ENCODE peak calls at places on chromosomes 13 and 19, in six cellular contexts. M, I, Z, F, L and Y are unnamed samples.

GRCh38 chr13:94859812-94860210 is 147.5 kb upstream of the SOX21 start:
- DNase-seq in L (no peak), Z (no peak), F (no peak), I (no peak), M (no peak), Y (no peak)

GRCh38 chr19:51514866-51515481 is 13.4 kb upstream of the SIGLEC12 start:
- DNase-seq in I (peak; percentile 86), F (no peak), L (peak; percentile 52), M (no peak), Z (peak; percentile 23), Y (peak; percentile 48)

GRCh38 chr13:39859898-39860297 is 204.4 kb downstream of the COG6 start:
- DNase-seq in M (no peak), L (no peak), F (no peak), Z (no peak), I (no peak), Y (no peak)

GRCh38 chr13:96824110-96824509 is 170.2 kb downstream of the OXGR1 start:
- DNase-seq in M (no peak), Z (no peak), L (no peak), F (no peak), I (no peak), Y (no peak)

GRCh38 chr13:113297370-113297871 is 382 bp downstream of the LAMP1 start:
- DNase-seq in I (peak; percentile 40), F (no peak), Z (no peak), L (peak; percentile 51), M (peak; percentile 45), Y (no peak)

GRCh38 chr13:73677041-73677589 is 457.1 kb downstream of the KLF12 start:
- DNase-seq in L (no peak), Z (no peak), F (no peak), I (peak; percentile 13), M (no peak), Y (peak; percentile 71)

GRCh38 chr19:44735011-44735410 is 13.5 kb upstream of the BCL3 start:
- DNase-seq in M (no peak), I (no peak), L (peak; percentile 35), F (no peak), Z (no peak), Y (no peak)

GRCh38 chr13:51534075-51534817 is 50.0 kb upstream of the WDFY2 start:
- DNase-seq in M (no peak), F (no peak), L (no peak), I (no peak), Z (no peak), Y (no peak)

GRCh38 chr19:10695401-10696398 is 5.5 kb upstream of the QTRT1 start:
- DNase-seq in L (peak; percentile 95), F (peak; percentile 94), M (peak; percentile 98), I (peak; percentile 99), Z (peak; percentile 97), Y (peak; percentile 91)

GRCh38 chr19:55080915-55081772 is 5.5 kb downstream of the EPS8L1 start:
- DNase-seq in M (peak; percentile 99), F (peak; percentile 92), Z (no peak), I (peak; percentile 67), L (peak; percentile 81), Y (peak; percentile 44)

GRCh38 chr13:50127017-50127725 is 111.9 kb downstream of the KCNRG start:
- DNase-seq in F (no peak), M (peak; percentile 58), Z (peak; percentile 45), I (peak; percentile 7), L (peak; percentile 88), Y (peak; percentile 50)

GRCh38 chr13:20718958-20719566 is 15.6 kb downstream of the IL17D start:
- DNase-seq in I (no peak), L (no peak), Z (no peak), F (no peak), M (no peak), Y (no peak)

GRCh38 chr13:49374585-49375290 is 69.1 kb downstream of the CAB39L start:
- DNase-seq in L (peak; percentile 43), F (no peak), M (no peak), I (peak; percentile 55), Z (no peak), Y (peak; percentile 87)

GRCh38 chr13:100100115-100100879 is 11.4 kb downstream of the PCCA start:
- DNase-seq in M (no peak), I (peak; percentile 6), F (no peak), Z (no peak), L (peak; percentile 81), Y (peak; percentile 87)

GRCh38 chr19:6723738-6724137 is 3.3 kb upstream of the C3 start:
- DNase-seq in M (no peak), L (no peak), F (no peak), Z (no peak), I (no peak), Y (no peak)

GRCh38 chr19:6464070-6464873 is at the start of gene CRB3:
- DNase-seq in I (peak; percentile 57), F (peak; percentile 80), L (no peak), Z (no peak), M (peak; percentile 98), Y (no peak)

GRCh38 chr13:89029062-89029461 is 1357.9 kb downstream of the SLITRK5 start:
- DNase-seq in Z (no peak), I (no peak), L (no peak), F (no peak), M (no peak), Y (no peak)

GRCh38 chr13:101554420-101555125 is 102.1 kb downstream of the ITGBL1 start:
- DNase-seq in F (no peak), L (no peak), M (no peak), I (no peak), Z (no peak), Y (no peak)

GRCh38 chr19:38665950-38666661 is 18.7 kb downstream of the ACTN4 start:
- DNase-seq in L (peak; percentile 71), M (peak; percentile 91), I (peak; percentile 48), Z (peak; percentile 90), F (peak; percentile 92), Y (peak; percentile 51)

GRCh38 chr19:29837448-29837961 is 25.7 kb downstream of the CCNE1 start:
- DNase-seq in Z (no peak), F (no peak), M (no peak), L (no peak), I (no peak), Y (no peak)

GRCh38 chr13:33285420-33286124 is at the start of gene STARD13:
- DNase-seq in Z (peak; percentile 78), M (peak; percentile 95), I (peak; percentile 99), L (peak; percentile 98), F (peak; percentile 74), Y (peak; percentile 98)

GRCh38 chr13:20475927-20476691 is 49.5 kb downstream of the CRYL1 start:
- DNase-seq in Z (no peak), M (no peak), F (no peak), I (no peak), L (no peak), Y (no peak)

GRCh38 chr13:35393886-35394285 is 82.6 kb downstream of the MAB21L1 start:
- DNase-seq in L (no peak), I (no peak), M (no peak), F (no peak), Z (no peak), Y (no peak)

GRCh38 chr13:19050901-19051300 is 130.7 kb downstream of the TUBA3C start:
- DNase-seq in Z (no peak), I (no peak), M (no peak), L (no peak), F (no peak), Y (no peak)
- H3K14ac ChIP-seq in Z (no peak overlapping the region), I (no peak overlapping the region), M (no peak overlapping the region), L (no peak overlapping the region), F (no peak overlapping the region), Y (no peak overlapping the region)

GRCh38 chr19:41810301-41810700 is 13.9 kb downstream of the CEACAM3 start:
- DNase-seq in Z (no peak), M (no peak), F (no peak), I (no peak), L (no peak), Y (no peak)

GRCh38 chr19:41813911-41814310 is 17.5 kb downstream of the CEACAM3 start:
- DNase-seq in I (no peak), L (no peak), F (no peak), Z (no peak), M (no peak), Y (no peak)

GRCh38 chr19:41808663-41809566 is 12.5 kb downstream of the CEACAM3 start:
- DNase-seq in Z (no peak), I (no peak), M (no peak), F (no peak), L (no peak), Y (no peak)

GRCh38 chr19:41811036-41811435 is 14.6 kb downstream of the CEACAM3 start:
- DNase-seq in M (no peak), L (no peak), I (no peak), Z (no peak), F (no peak), Y (no peak)

DNA sequence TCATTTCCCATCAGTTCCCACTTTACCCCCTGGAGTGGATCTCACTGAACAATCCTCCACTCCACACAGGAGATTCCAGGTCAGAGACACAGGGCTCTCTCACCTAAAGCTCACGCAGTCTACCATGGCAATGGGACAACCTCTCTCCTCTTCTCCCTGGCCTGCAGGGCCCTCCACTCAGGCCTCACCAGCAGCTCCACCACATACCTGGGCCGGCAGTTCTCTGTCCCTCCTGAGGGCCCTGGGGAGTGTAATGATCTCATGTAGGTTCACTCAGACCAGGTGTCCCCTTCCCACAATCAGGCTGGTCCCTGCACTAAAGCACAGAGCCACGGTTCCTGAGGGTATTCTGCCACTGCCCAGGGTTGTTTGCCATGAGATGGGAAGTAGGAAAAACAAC is 15.6 kb downstream of the CEACAM3 start:
- DNase-seq in L (no peak), F (no peak), I (no peak), Z (no peak), M (no peak), Y (no peak)
- H3K14ac ChIP-seq in L (no peak overlapping the region), F (no peak overlapping the region), I (no peak overlapping the region), Z (no peak overlapping the region), M (no peak overlapping the region), Y (no peak overlapping the region)

GRCh38 chr13:44308352-44308751 is 65.3 kb upstream of the SERP2 start:
- DNase-seq in Z (no peak), F (no peak), L (no peak), I (no peak), M (no peak), Y (no peak)
- H3K14ac ChIP-seq in Z (no peak overlapping the region), F (no peak overlapping the region), L (no peak overlapping the region), I (no peak overlapping the region), M (no peak overlapping the region), Y (no peak overlapping the region)

GRCh38 chr13:98407575-98407974 is 169.3 kb downstream of the STK24 start:
- DNase-seq in F (no peak), L (no peak), M (no peak), I (no peak), Z (no peak), Y (no peak)

GRCh38 chr13:98405107-98405571 is 171.8 kb downstream of the STK24 start:
- DNase-seq in I (no peak), F (peak; percentile 10), L (no peak), Z (peak; percentile 56), M (peak; percentile 65), Y (no peak)

GRCh38 chr13:98405690-98406344 is 171.1 kb downstream of the STK24 start:
- DNase-seq in M (no peak), Z (no peak), F (no peak), I (no peak), L (no peak), Y (no peak)

GRCh38 chr13:98406971-98407370 is 169.9 kb downstream of the STK24 start:
- DNase-seq in L (no peak), Z (no peak), F (no peak), I (no peak), M (no peak), Y (no peak)

DNA sequence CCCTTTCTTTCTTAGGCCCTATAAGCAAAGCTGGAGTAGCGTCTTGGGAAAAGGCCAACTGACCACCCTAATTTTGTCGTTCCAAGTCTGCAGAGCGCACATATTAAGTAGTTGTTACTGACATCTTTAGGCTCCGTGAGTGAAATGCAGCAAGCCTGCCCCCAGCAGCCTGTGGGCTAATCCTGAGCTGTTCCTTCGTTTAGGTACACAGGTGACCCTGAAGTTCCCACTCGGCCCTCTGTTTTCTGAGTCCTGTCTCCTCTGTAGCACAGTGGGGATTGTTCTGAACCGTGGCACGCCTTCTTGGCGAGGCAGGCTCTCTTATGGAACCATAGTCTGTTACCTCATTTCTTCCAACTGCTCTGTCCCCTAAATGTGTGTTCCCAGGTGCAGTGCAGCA is 170.4 kb downstream of the STK24 start:
- DNase-seq in I (no peak), Z (no peak), F (no peak), L (no peak), M (no peak), Y (no peak)
- H3K14ac ChIP-seq in I (no peak overlapping the region), Z (no peak overlapping the region), F (no peak overlapping the region), L (no peak overlapping the region), M (no peak overlapping the region), Y (no peak overlapping the region)